ENCODE peak calls at places on chromosome 9, in five cellular contexts. O, E, N, U and V are unnamed samples.

GRCh38 chr9:129486496-129487306 is 134.2 kb downstream of the C9orf50 start:
- DNase-seq in O (peak), E (no peak), N (no peak), U (no peak), V (peak)

GRCh38 chr9:72305102-72305546 is 59.9 kb downstream of the ZFAND5 start:
- DNase-seq in N (no peak), E (peak), O (peak), U (peak), V (peak)

GRCh38 chr9:35905912-35906679 is at the start of gene HRCT1:
- DNase-seq in N (no peak), O (peak), E (peak), U (peak), V (peak)

GRCh38 chr9:109771796-109772525 is 8.0 kb upstream of the PALM2AKAP2 start:
- DNase-seq in U (no peak), O (peak), E (no peak), N (no peak), V (no peak)

GRCh38 chr9:108622467-108622866 is 233.3 kb downstream of the ACTL7B start:
- DNase-seq in E (no peak), N (no peak), O (peak), U (no peak), V (no peak)

GRCh38 chr9:385818-386398 is 171.2 kb downstream of the DOCK8 start:
- DNase-seq in N (no peak), U (peak), E (peak), O (peak), V (peak)

GRCh38 chr9:5630038-5630507 is 1.2 kb downstream of the RIC1 start:
- DNase-seq in O (no peak), N (no peak), U (peak), E (no peak), V (peak)

GRCh38 chr9:18543406-18543965 is 69.5 kb downstream of the ADAMTSL1 start:
- DNase-seq in N (no peak), U (no peak), E (no peak), O (peak), V (no peak)

GRCh38 chr9:37324261-37324683 is 98.2 kb upstream of the GRHPR start:
- DNase-seq in N (peak), O (peak), E (no peak), U (no peak), V (no peak)

GRCh38 chr9:127021664-127022337 is 100.6 kb downstream of the ANGPTL2 start:
- DNase-seq in O (peak), E (no peak), U (no peak), N (no peak), V (no peak)
- TF ChIP-seq RAD21 in O (no peak), E (no peak), U (no peak), N (no peak), V (no peak)

DNA sequence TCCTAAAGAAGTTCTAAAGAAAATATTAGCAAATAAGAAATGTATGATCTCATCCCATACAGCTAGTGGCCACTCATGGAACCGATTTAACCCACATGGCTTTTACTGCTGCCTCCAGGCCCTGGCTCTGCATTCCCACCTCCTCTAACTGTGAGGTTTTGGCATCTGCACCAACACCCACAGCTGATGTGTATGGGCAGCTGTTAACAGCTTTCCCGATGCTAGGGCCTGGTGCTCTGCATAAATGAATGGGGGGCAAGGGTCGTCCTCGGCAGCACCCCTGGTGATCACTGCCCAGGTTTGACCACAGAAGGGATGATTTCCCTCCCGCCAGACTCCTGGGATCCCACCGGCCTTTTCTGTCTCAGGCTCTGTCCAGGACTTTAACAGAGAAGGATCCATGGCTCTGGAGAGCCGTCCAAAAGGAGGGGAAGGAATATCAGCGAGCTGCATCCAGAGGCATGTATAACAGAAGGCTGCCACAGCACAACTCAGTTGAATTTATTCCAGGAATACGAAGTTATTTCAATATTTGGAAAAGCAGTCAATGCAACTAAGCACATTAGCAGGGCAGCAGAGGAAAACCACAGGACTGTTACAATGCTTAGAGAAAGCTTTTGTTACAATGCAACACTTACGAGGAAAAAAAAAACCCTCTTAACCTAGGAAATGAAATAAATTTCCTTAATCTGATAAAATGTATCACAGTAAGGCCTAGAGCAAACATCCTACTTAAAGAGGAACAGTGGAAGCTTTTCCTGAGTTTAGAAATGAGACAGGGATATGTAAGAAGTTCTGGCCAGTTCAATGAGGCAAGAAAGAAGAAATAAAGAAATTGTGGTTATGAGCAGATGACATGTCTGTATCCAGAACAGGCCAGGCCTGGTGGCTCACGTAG is 63.1 kb downstream of the NACC2 start:
- DNase-seq in U (no peak), E (no peak), N (no peak), O (peak), V (no peak)
- TF ChIP-seq RAD21 in U (no peak), E (no peak), N (no peak), O (no peak), V (no peak)

GRCh38 chr9:131578778-131579504 is 33.6 kb downstream of the PRRT1B start:
- DNase-seq in N (peak), O (no peak), U (no peak), E (no peak), V (no peak)
- TF ChIP-seq RAD21 in N (no peak), O (no peak), U (no peak), E (no peak), V (no peak)

DNA sequence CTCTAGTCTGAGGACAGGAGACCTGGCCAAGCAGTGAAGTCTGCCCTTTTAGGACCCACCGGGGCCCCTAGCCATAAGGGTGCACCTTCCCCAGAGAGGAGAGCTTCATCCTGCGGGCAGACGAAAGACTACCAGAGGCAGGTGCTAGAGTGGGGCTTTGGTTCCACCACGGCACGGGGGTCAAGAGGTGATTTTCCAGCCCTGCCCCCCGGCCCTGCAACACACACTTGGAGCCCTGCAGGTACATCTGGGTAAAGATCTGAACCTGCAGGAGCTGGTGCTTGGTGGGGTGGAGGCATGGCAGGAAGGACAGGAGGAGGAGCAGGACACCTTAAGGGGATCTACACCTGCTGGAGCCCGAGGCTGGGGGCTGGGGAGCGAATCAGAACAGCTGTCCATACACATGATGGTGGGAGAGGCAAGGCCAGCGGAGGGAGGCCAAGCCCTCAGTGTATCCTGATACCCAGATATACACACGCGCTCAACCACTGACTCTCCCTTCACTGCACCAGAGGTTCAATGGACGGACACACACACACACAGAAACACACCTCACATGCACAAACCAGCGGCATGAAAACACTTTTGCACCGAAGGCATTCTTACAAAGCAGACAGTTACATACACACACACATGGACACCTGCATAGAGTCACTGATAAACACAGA is 98.4 kb upstream of the MVB12B start:
- DNase-seq in O (no peak), E (no peak), U (no peak), N (no peak), V (no peak)
- TF ChIP-seq RAD21 in O (no peak), E (no peak), U (no peak), N (no peak), V (no peak)

DNA sequence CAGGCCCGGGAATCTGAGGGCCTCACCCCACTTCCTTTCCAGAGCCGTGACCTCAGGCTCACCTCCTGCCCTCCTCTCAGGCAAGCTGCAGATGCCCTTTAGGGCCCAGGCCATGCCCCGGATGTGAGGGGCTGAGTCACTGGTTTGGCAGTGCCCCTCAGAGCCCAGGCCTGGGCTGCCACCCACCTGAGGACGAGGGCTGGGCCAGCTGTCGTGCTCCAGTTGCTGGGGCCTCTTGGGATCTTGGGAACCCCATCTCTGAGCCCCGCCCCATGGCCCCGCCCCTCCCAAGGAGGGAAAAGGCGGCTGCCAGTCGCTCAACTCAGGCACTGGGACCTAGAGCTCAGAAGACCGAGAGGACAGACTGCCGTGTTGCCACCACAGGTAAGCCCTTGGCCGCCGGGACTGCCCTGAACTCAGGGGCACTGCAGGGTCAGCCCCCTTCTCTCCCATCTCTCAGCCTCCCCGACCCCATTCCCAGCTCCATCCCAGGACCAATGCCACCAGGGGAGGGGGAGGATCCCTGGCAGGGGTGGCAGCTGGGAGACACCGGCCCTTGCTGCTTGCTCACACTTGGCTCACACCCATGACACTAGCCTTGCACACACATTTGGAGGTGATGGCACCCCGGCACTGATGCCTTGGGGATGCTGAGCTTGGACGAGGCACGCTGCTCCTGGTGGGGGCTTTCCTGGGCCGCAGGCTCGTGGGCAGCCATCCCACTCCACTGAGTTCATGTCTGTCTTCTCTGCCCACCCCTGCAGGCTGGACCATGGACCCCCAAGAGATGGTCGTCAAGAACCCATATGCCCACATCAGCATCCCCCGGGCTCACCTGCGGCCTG is at the start of gene CYSRT1:
- DNase-seq in E (no peak), O (no peak), U (no peak), N (no peak), V (no peak)
- TF ChIP-seq RAD21 in E (no peak), O (no peak), U (no peak), N (no peak), V (no peak)

GRCh38 chr9:93268551-93269314 is 84.8 kb downstream of the WNK2 start:
- DNase-seq in O (no peak), U (no peak), E (no peak), N (no peak), V (no peak)
- TF ChIP-seq RAD21 in O (no peak), U (no peak), E (no peak), N (no peak), V (no peak)

GRCh38 chr9:123121457-123121856 is 88.0 kb downstream of the GPR21 start:
- DNase-seq in E (no peak), N (no peak), O (no peak), U (peak), V (no peak)
- TF ChIP-seq RAD21 in E (no peak), N (no peak), O (no peak), U (no peak), V (no peak)

GRCh38 chr9:99385215-99385614 is 163.1 kb downstream of the SEC61B start:
- DNase-seq in O (no peak), U (no peak), N (no peak), E (no peak), V (no peak)

GRCh38 chr9:99387416-99387815 is 165.3 kb downstream of the SEC61B start:
- DNase-seq in E (no peak), O (no peak), N (no peak), U (no peak), V (no peak)

GRCh38 chr9:99391937-99392574 is 170.0 kb downstream of the SEC61B start:
- DNase-seq in N (no peak), U (no peak), O (no peak), E (no peak), V (no peak)

GRCh38 chr9:99385814-99386279 is 163.8 kb downstream of the SEC61B start:
- DNase-seq in E (peak), U (no peak), N (no peak), O (peak), V (no peak)

DNA sequence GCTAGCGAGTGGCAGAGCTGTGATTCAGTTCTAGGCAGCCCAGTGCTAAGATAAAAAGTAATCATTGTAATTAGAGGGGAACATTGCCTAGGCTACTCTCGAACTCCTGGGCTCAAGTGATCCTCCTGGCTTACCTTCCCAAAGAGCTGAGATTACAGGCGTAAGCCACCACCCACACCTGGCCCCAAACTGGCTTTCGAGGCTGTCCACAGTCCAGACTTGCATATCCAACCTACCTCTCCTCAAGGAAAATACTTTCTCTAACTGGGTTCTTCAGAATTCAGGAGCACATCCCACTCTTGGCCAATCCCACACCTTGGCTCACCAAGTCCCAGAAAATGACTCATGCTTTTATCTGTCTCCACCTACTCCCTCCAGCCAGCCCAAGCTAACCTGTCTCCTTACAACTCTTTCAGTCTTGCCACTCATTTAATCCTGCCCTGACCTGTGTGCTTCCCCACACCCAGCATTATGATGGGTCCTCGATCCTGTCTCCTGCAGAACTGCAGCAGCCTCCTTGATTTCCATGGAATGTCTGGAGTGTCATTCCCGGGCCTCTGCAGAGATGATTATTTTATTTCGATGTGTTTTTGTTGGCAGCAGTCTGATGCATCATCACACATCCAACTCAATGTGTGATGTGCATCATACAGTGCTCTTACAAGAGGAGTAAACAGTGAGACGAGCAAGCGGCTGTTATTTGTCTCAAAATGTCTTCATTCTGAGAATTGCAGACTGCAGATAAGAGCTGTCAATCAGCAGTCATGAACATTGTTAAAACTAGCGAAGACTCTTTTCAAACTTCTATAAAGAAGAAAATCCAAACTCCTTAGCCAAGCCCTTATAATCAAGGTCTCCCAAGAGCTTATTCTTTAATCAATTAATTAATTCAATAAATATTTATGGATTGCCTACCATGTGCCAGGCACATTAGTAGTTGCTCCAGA is 167.3 kb downstream of the SEC61B start:
- DNase-seq in O (peak), E (no peak), N (no peak), U (no peak), V (no peak)
- TF ChIP-seq RAD21 in O (no peak), E (no peak), N (no peak), U (no peak), V (no peak)

GRCh38 chr9:135414293-135414692 is 65.3 kb upstream of the PPP1R26 start:
- DNase-seq in U (no peak), O (no peak), N (no peak), E (no peak), V (no peak)
- TF ChIP-seq RAD21 in U (no peak), O (no peak), N (no peak), E (no peak), V (no peak)

DNA sequence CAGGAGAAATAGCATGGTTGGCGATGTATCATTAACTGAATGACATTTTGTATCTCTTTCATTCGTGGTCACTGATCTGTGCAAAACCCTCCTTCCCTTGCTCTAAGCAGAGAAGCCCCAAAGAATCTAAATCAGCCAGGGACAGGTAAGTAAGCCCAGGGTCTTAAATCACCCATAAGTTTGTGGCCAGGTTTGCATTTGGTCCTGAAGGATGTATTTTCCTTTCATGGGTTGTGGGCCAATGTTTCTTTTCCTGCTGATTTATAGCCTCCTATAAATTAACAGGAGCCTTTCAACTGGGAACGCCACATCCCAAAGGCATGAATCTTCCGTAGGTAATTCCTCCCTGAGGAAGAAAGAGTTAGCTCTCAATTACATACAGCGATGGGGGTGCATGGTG is 217.5 kb upstream of the TNC start:
- DNase-seq in E (no peak), U (no peak), O (no peak), N (no peak), V (no peak)
- TF ChIP-seq RAD21 in E (no peak), U (no peak), O (no peak), N (no peak), V (no peak)